ENCODE peak calls at places on chromosomes 7 and 10, in four cellular contexts. One of them, this sample, is unnamed.

GRCh38 chr10:11154333-11154732 is 136.7 kb downstream of the CELF2 start:
- DNase-seq in K562: no peak
- DNase-seq in HepG2: no peak
- DNase-seq in GM12878: no peak
- DNase-seq in this sample: no peak

GRCh38 chr10:43259981-43260761 is 6.7 kb downstream of the RASGEF1A start:
- DNase-seq in K562: no peak
- DNase-seq in HepG2: no peak
- DNase-seq in GM12878: no peak
- DNase-seq in this sample: peak

GRCh38 chr7:44311561-44312495 is 13.6 kb downstream of the CAMK2B start:
- DNase-seq in K562: no peak
- DNase-seq in HepG2: no peak
- DNase-seq in GM12878: no peak
- DNase-seq in this sample: no peak

GRCh38 chr7:31055501-31055900 is 3.4 kb downstream of the ADCYAP1R1 start:
- DNase-seq in K562: no peak
- DNase-seq in HepG2: no peak
- DNase-seq in GM12878: no peak
- DNase-seq in this sample: no peak

GRCh38 chr10:102501201-102502028 is 1.1 kb downstream of the ACTR1A start:
- DNase-seq in K562: no peak
- DNase-seq in HepG2: peak
- DNase-seq in GM12878: no peak
- DNase-seq in this sample: no peak

GRCh38 chr7:20395094-20395493 is 64.4 kb downstream of the ITGB8 start:
- DNase-seq in K562: no peak
- DNase-seq in HepG2: no peak
- DNase-seq in GM12878: no peak
- DNase-seq in this sample: no peak

GRCh38 chr7:151754142-151754590 is 122.7 kb downstream of the PRKAG2 start:
- DNase-seq in K562: peak
- DNase-seq in HepG2: peak
- DNase-seq in GM12878: no peak
- DNase-seq in this sample: peak

GRCh38 chr7:32489788-32490126 is 423 bp downstream of the LSM5 start:
- DNase-seq in K562: no peak
- DNase-seq in HepG2: peak
- DNase-seq in GM12878: no peak
- DNase-seq in this sample: no peak

GRCh38 chr10:17835688-17836087 is 26.5 kb downstream of the MRC1 start:
- DNase-seq in K562: no peak
- DNase-seq in HepG2: no peak
- DNase-seq in GM12878: no peak
- DNase-seq in this sample: no peak

GRCh38 chr10:43262043-43262901 is 4.6 kb downstream of the RASGEF1A start:
- DNase-seq in K562: no peak
- DNase-seq in HepG2: no peak
- DNase-seq in GM12878: no peak
- DNase-seq in this sample: peak

GRCh38 chr7:44103941-44104879 is at the start of gene AEBP1:
- DNase-seq in K562: peak
- DNase-seq in HepG2: no peak
- DNase-seq in GM12878: no peak
- DNase-seq in this sample: peak

GRCh38 chr10:91188889-91189288 is 31.6 kb upstream of the PCGF5 start:
- DNase-seq in K562: no peak
- DNase-seq in HepG2: no peak
- DNase-seq in GM12878: no peak
- DNase-seq in this sample: no peak

GRCh38 chr10:91194497-91195179 is 25.8 kb upstream of the PCGF5 start:
- DNase-seq in K562: no peak
- DNase-seq in HepG2: no peak
- DNase-seq in GM12878: no peak
- DNase-seq in this sample: no peak

GRCh38 chr10:91190876-91191580 is 29.4 kb upstream of the PCGF5 start:
- DNase-seq in K562: no peak
- DNase-seq in HepG2: no peak
- DNase-seq in GM12878: no peak
- DNase-seq in this sample: no peak

GRCh38 chr10:91190388-91190870 is 30.0 kb upstream of the PCGF5 start:
- DNase-seq in K562: no peak
- DNase-seq in HepG2: no peak
- DNase-seq in GM12878: no peak
- DNase-seq in this sample: no peak

DNA sequence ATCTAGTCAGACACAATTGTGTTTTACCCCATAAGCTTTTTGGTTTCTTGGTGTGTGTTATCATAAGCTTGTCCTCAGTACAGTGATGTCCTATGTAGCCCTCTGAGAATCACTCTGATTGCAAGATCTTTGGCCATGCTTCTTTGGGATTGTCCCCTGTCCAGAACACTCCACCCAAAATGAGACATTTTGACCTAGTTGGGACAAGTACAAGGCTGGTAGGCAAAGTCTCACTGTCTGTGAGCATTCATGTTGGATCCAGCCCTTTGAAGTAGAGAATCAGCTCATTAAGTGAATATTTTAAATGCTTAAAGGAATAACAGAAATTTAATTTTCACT is 28.9 kb upstream of the PCGF5 start:
- DNase-seq in K562: no peak
- DNase-seq in HepG2: no peak
- DNase-seq in GM12878: no peak
- DNase-seq in this sample: no peak
- TF ChIP-seq FOXM1 in K562: no peak
- TF ChIP-seq FOXM1 in HepG2: no peak
- TF ChIP-seq FOXM1 in GM12878: no peak
- TF ChIP-seq FOXM1 in this sample: no peak

GRCh38 chr7:29972315-29972669 is 17.3 kb downstream of the SCRN1 start:
- DNase-seq in K562: no peak
- DNase-seq in HepG2: no peak
- DNase-seq in GM12878: no peak
- DNase-seq in this sample: no peak

GRCh38 chr7:29970158-29970557 is 19.4 kb downstream of the SCRN1 start:
- DNase-seq in K562: no peak
- DNase-seq in HepG2: no peak
- DNase-seq in GM12878: no peak
- DNase-seq in this sample: no peak

GRCh38 chr7:29971566-29972314 is 17.9 kb downstream of the SCRN1 start:
- DNase-seq in K562: no peak
- DNase-seq in HepG2: no peak
- DNase-seq in GM12878: no peak
- DNase-seq in this sample: no peak

GRCh38 chr7:29968683-29969457 is 20.7 kb downstream of the SCRN1 start:
- DNase-seq in K562: no peak
- DNase-seq in HepG2: no peak
- DNase-seq in GM12878: no peak
- DNase-seq in this sample: no peak

DNA sequence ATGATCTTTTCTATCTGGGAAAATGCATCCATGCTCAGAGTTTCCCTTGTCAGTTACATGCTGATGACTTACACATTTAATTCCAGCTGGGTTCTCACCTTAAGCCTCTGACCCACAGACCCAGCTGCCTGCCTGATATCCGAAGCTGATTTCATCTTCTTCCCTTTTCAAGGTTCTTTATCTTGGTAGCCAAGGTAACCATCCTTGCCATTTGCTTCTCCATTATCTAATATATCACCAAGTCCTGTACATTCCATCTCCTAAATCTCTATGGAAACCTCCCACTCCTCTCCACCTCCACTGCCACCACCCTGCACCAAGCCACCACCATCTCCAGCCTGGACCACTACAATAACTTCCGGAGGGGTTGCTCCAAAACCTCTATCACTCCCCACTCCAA is 19.9 kb downstream of the SCRN1 start:
- DNase-seq in K562: no peak
- DNase-seq in HepG2: no peak
- DNase-seq in GM12878: no peak
- DNase-seq in this sample: no peak
- TF ChIP-seq SMC3 in K562: no peak
- TF ChIP-seq SMC3 in HepG2: no peak
- TF ChIP-seq SMC3 in GM12878: no peak
- TF ChIP-seq SMC3 in this sample: no peak

DNA sequence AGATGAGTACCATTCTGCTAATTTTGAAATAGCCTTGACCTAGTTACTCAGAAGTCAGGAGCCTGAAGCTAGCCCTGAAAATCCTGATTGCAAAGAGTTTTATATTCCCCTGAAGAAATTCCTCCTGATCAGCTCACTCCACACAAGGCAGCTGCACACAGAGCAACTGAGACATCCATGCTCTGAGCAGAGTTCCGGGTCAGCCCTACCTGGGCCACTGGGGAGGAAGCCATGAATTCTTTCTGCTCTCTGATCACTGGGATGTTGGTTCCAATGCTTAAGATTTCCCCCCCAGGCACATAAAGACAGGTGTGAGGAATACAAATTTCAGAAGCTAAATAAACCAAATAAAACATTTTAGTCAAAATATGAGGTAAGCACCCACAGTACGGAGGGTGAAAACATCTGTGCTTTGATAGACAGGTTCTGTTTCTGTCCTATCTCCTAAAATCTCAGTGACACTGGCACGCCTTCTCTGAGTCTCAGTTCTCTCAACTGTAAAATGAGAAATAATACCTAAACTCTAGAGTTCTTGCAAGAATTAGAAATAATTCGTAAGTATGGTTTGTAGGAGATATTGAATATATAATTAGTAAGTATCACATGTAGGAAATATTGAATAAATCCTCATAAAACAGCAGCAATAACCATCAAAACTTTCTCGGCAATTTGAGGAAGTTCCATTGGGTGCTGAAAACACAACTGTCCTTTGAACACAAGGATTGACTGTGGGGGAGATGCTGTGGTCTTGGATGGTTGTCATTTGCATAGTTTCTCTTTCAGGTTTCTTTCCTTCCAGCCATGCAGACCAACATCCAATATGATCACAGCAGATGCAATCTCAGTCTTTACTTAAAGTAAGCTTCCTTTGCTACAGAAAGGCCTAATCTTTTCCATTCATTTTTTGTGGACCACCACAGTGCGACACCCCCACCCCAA is 133.0 kb upstream of the TNS3 start:
- DNase-seq in K562: no peak
- DNase-seq in HepG2: no peak
- DNase-seq in GM12878: peak
- DNase-seq in this sample: no peak
- TF ChIP-seq FOXM1 in K562: no peak
- TF ChIP-seq FOXM1 in HepG2: no peak
- TF ChIP-seq FOXM1 in GM12878: no peak
- TF ChIP-seq FOXM1 in this sample: no peak

GRCh38 chr7:26627221-26627620 is 237.2 kb downstream of the SKAP2 start:
- DNase-seq in K562: no peak
- DNase-seq in HepG2: no peak
- DNase-seq in GM12878: no peak
- DNase-seq in this sample: no peak

GRCh38 chr7:26629696-26630095 is 234.7 kb downstream of the SKAP2 start:
- DNase-seq in K562: no peak
- DNase-seq in HepG2: no peak
- DNase-seq in GM12878: no peak
- DNase-seq in this sample: no peak

GRCh38 chr7:26626687-26627086 is 237.7 kb downstream of the SKAP2 start:
- DNase-seq in K562: no peak
- DNase-seq in HepG2: no peak
- DNase-seq in GM12878: no peak
- DNase-seq in this sample: no peak

GRCh38 chr7:26626156-26626555 is 238.2 kb downstream of the SKAP2 start:
- DNase-seq in K562: no peak
- DNase-seq in HepG2: no peak
- DNase-seq in GM12878: no peak
- DNase-seq in this sample: no peak

DNA sequence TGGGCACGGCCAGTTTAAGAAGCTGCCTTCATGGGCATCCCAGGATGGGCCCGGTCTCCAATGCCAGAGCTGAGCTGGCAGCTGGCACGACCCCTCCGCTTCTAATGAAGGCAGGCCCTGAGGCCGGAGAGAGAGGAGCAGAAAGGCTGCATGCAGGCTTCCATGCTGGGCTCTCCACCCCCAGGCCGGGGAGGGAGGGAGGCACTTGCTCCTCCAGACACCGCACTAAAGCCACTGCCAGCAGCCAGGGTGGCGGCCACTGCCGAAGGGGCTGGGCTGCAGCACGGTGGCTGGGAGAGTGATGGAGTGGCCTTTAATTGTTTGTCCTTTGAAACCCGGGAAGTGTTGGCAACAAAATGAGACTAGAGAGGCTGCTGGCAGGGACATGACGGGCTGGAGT is 236.5 kb downstream of the SKAP2 start:
- DNase-seq in K562: no peak
- DNase-seq in HepG2: no peak
- DNase-seq in GM12878: no peak
- DNase-seq in this sample: no peak
- TF ChIP-seq SMC3 in K562: no peak
- TF ChIP-seq SMC3 in HepG2: no peak
- TF ChIP-seq SMC3 in GM12878: no peak
- TF ChIP-seq SMC3 in this sample: no peak

GRCh38 chr10:69362471-69362954 is 54.2 kb downstream of the TACR2 start:
- DNase-seq in K562: no peak
- DNase-seq in HepG2: no peak
- DNase-seq in GM12878: no peak
- DNase-seq in this sample: peak

GRCh38 chr10:69361303-69361614 is 55.5 kb downstream of the TACR2 start:
- DNase-seq in K562: no peak
- DNase-seq in HepG2: no peak
- DNase-seq in GM12878: no peak
- DNase-seq in this sample: no peak

GRCh38 chr10:69358148-69358795 is 58.4 kb downstream of the TACR2 start:
- DNase-seq in K562: no peak
- DNase-seq in HepG2: no peak
- DNase-seq in GM12878: no peak
- DNase-seq in this sample: no peak

GRCh38 chr10:69359089-69360025 is 57.4 kb downstream of the TACR2 start:
- DNase-seq in K562: no peak
- DNase-seq in HepG2: no peak
- DNase-seq in GM12878: no peak
- DNase-seq in this sample: no peak

DNA sequence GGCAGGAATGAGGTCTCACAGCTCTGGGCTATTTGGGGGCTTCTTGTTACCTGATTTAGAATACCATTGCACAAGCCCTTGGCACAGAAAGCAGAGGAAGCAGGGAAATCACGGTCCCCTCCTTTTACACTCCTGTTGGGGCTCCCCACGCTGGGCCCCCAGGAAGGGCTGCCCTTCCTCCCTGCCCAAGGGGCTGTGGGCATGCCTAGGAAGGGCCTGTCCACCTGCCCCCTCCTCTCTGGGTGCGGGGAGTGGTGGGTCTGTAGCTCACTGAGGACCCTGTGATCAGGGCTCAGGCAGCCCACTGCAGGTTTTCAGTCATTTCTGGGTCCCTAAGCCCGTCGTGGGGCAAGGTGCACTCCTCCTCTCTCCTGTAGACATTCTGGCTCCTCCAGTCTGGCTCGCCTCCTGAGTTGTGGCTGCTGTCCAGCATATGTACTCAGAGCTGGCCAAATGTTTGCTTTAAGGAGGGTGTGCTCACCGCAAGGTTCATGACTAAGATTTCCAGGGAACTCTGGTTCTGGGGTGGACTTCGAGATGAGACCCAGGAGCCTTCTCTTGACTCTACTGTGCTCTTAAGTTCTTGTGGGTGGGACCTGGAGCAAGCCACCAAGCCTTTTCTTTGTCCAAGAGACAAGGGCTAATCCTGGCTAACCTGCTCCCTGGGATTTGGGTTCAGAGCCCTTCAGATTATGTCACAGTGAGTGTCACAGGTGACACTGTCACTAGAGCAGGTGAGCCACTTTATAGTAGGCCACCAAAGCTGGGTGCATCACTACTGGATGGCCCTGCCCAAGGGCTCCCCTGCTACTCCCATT is 56.0 kb downstream of the TACR2 start:
- DNase-seq in K562: no peak
- DNase-seq in HepG2: no peak
- DNase-seq in GM12878: no peak
- DNase-seq in this sample: no peak
- TF ChIP-seq FOXM1 in K562: no peak
- TF ChIP-seq FOXM1 in HepG2: no peak
- TF ChIP-seq FOXM1 in GM12878: no peak
- TF ChIP-seq FOXM1 in this sample: no peak

This sample was measured in SK-N-SH.